ENCODE peak calls at places on chromosomes 3 and 15, in four cellular contexts. H is fibroblast of lung, T is Peyer's patch, Q is lung. R is an unnamed sample.
A peak's percentile ranks its signal among the peaks of the same experiment; 100 is the strongest.

GRCh38 chr3:63977893-63978292 is 45.4 kb downstream of the PSMD6 start:
- DNase-seq in T (no peak), H (no peak), Q (no peak), R (no peak)

GRCh38 chr15:81744364-81744763 is 301.5 kb downstream of the MEX3B start:
- DNase-seq in T (no peak), H (no peak), Q (no peak), R (no peak)

GRCh38 chr3:45188714-45189659 is 37.1 kb downstream of the TMEM158 start:
- DNase-seq in Q (no peak), H (peak; percentile 65), T (no peak), R (no peak)

GRCh38 chr3:177610677-177611654 is 413.7 kb upstream of the TBL1XR1 start:
- DNase-seq in H (peak; percentile 65), Q (peak; percentile 41), T (no peak), R (peak; percentile 90)

GRCh38 chr15:91408476-91409076 is 308.5 kb downstream of the SV2B start:
- DNase-seq in T (no peak), Q (no peak), H (peak; percentile 31), R (peak; percentile 21)

GRCh38 chr3:31968927-31969418 is 12.1 kb downstream of the OSBPL10 start:
- DNase-seq in T (no peak), Q (no peak), H (peak; percentile 94), R (peak; percentile 13)

GRCh38 chr3:113142476-113142875 is 68.9 kb upstream of the BOC start:
- DNase-seq in H (no peak), Q (no peak), T (no peak), R (no peak)

GRCh38 chr3:155391104-155391503 is 97.6 kb upstream of the STRIT1 start:
- DNase-seq in Q (no peak), T (no peak), H (peak; percentile 65), R (no peak)

GRCh38 chr3:46085421-46086082 is 58.3 kb upstream of the XCR1 start:
- DNase-seq in Q (no peak), H (no peak), T (no peak), R (no peak)

GRCh38 chr3:108489776-108490175 is 20.6 kb downstream of the MYH15 start:
- DNase-seq in Q (no peak), T (no peak), H (peak; percentile 61), R (peak; percentile 35)

GRCh38 chr3:149783576-149783975 is 8.8 kb downstream of the ANKUB1 start:
- DNase-seq in T (no peak), Q (no peak), H (peak; percentile 17), R (no peak)

GRCh38 chr15:94033014-94033682 is 198.2 kb upstream of the MCTP2 start:
- DNase-seq in Q (no peak), H (no peak), T (no peak), R (no peak)

GRCh38 chr3:181417748-181418147 is 294.0 kb upstream of the SOX2 start:
- DNase-seq in T (no peak), H (no peak), Q (no peak), R (no peak)

GRCh38 chr3:76698136-76698535 is 341.8 kb upstream of the ROBO2 start:
- DNase-seq in H (no peak), Q (no peak), T (no peak), R (no peak)

DNA sequence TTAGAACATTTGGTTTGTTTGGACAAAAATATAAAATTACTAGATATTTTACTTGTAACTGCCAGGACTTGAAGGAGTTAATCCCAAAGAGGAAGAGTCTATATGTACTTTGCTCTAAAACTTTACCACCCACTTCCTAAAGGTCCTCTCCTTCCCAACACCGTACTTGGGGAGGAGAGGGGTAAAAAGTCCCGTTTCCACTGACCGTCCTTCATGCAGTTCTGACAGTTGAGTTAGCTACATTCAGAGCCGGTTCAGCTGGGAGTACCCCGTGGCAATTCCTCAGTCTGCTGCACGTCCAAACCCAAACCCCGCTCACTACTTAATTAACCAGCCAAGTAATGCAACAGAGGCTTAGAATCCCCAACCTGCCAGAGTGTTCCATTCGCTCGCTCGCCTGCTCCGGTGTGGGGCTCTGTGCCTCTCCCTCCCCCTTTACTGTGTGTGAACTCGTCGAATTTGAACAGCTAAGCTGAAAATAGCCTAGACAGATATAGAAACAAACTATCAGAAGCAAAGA is 519.7 kb downstream of the FOXP1 start:
- DNase-seq in T (peak; percentile 60), H (peak; percentile 55), Q (peak; percentile 31), R (peak; percentile 59)
- H3K4me1 ChIP-seq in T (peaks cover 32% of the 10 kb centered on the region), H (peaks cover 12% of the 10 kb centered on the region), Q (peaks cover 3% of the 10 kb centered on the region), R (peaks cover 6% of the 10 kb centered on the region)

GRCh38 chr3:137360531-137361201 is 402.9 kb downstream of the IL20RB start:
- DNase-seq in T (no peak), H (no peak), Q (no peak), R (no peak)
- TF ChIP-seq CTCF in T (no peak), H (no peak), Q (no peak), R (no peak)

GRCh38 chr3:197237897-197238296 is 60.5 kb downstream of the DLG1 start:
- DNase-seq in T (no peak), Q (no peak), H (no peak), R (no peak)

GRCh38 chr3:197238842-197239241 is 59.6 kb downstream of the DLG1 start:
- DNase-seq in H (no peak), Q (no peak), T (no peak), R (no peak)

GRCh38 chr3:197242784-197243432 is 55.5 kb downstream of the DLG1 start:
- DNase-seq in T (no peak), H (no peak), Q (no peak), R (no peak)

GRCh38 chr3:197239857-197240256 is 58.6 kb downstream of the DLG1 start:
- DNase-seq in T (no peak), Q (no peak), H (no peak), R (no peak)

DNA sequence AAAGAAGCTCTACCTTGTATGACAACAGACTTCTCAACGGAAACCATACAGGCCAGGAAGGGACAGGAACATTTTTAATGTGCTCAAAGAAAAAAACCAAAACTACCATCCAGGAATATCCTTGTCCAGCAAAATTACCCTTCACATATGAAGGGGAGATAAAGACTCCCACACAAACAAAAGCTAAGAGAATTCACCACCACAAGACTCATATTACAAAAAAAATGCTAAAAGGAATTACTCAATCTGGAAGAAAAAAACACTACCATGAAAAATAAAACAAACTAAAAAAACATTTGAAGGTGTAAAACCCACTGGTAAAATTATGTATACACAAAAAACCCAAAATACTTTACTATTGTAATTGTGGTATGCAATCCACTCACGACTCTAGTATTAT is 57.2 kb downstream of the DLG1 start:
- DNase-seq in T (no peak), Q (no peak), H (no peak), R (no peak)
- H3K9me3 ChIP-seq in T (no peaks in the 10 kb centered on the region), Q (peaks cover 9% of the 10 kb centered on the region), H (no peaks in the 10 kb centered on the region), R (no peaks in the 10 kb centered on the region)

GRCh38 chr3:59660852-59661624 is 611.2 kb upstream of the CFAP20DC start:
- DNase-seq in H (peak; percentile 30), Q (no peak), T (no peak), R (peak; percentile 32)
- H3K4me1 ChIP-seq in H (no peaks in the 10 kb centered on the region), Q (peaks cover 9% of the 10 kb centered on the region), T (no peaks in the 10 kb centered on the region), R (no peaks in the 10 kb centered on the region)

DNA sequence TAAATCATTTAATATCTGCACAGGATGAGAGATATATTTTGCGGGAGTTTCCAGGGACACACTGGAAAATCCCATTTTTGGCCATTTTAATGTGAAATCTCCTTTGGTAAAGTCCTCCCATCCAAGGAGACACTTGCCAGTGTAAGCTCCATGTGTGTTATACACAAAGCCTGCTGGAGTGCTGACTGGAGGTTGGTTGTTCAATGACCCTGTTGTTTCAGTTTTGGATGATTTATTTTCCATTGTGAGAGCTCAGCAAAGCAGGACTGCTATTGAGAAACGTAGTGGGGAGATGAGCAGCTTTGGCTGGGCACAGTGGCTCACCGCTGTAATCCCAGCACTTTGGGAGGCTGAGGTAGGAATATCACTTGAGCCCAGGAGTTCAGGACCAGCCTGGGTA is 127.8 kb downstream of the NUP210 start:
- DNase-seq in H (no peak), Q (no peak), T (no peak), R (no peak)
- TF ChIP-seq CTCF in H (no peak), Q (no peak), T (no peak), R (no peak)

DNA sequence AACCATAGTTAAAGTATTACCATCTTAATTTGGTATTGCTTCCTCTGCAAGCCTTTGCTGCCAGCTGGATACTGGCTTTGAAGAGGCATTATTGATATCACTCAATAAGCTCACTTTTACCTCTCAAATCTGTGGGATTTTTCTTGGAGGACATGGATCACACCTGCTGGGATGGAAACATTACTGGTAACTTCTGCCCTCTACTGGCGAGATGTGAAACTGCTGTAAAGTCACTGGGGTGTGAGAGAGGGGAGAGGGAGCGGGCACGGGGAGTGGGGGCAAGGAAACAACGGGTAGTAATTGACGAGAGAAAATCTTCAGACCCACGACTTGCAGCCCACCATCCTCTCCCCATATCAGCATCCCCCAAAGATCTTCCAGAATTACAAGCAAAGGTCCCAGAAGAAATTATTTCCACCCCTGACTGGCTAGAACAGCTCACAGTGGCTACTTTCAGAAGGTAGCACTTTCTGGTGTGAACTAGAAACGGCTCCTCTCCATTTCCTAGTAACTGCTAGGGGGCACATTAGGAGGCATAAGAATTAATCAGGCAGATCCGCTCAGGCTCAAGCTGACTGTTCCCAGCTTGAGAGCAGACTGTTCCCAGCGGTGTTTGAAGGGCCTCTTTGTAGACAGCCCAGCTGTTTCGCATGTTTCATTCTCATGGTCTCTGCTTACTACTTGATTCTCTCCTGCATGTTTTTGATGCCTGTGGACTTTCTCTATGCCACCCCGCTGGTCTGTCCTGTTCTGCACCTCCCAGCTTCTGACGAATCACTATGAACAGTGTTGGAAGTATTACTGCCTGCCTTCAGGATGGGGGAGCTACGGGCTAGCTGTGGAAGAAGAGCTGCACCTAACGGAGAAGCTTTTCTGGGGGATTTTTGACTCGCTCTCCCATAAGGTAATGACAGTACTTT is 230.3 kb upstream of the CHRM5 start:
- DNase-seq in T (no peak), Q (no peak), H (peak; percentile 28), R (peak; percentile 52)
- H3K9me3 ChIP-seq in T (no peaks in the 10 kb centered on the region), Q (no peaks in the 10 kb centered on the region), H (no peaks in the 10 kb centered on the region), R (no peaks in the 10 kb centered on the region)

R was measured in colonic mucosa.